ENCODE peak calls at places on chromosomes 11 and 22, in five cellular contexts. X is ELF-1, I is cardiac fibroblast, M is H7, O is H54. P is an unnamed sample.

GRCh38 chr11:30392977-30393376 is 70.1 kb downstream of the ARL14EP start:
- DNase-seq in X (no peak), I (no peak), M (no peak), O (no peak), P (no peak)

GRCh38 chr11:123899792-123900191 is 2.2 kb upstream of the OR8D4 start:
- DNase-seq in X (no peak), I (no peak), M (no peak), O (no peak), P (no peak)

GRCh38 chr11:64035081-64035524 is 628 bp upstream of the FLRT1 start:
- DNase-seq in X (no peak), I (no peak), M (no peak), O (no peak), P (no peak)

GRCh38 chr11:67119577-67120391 is 721 bp downstream of the KDM2A start:
- DNase-seq in X (peak), I (peak), M (peak), O (no peak), P (no peak)

GRCh38 chr11:134469627-134470026 is 57.6 kb upstream of the B3GAT1 start:
- DNase-seq in X (no peak), I (peak), M (peak), O (no peak), P (no peak)

GRCh38 chr22:43002198-43002577 is 12.8 kb downstream of the PACSIN2 start:
- DNase-seq in X (no peak), I (peak), M (no peak), O (no peak), P (no peak)

GRCh38 chr11:69950120-69950519 is 128.0 kb upstream of the ANO1 start:
- DNase-seq in X (peak), I (peak), M (peak), O (no peak), P (peak)

GRCh38 chr11:74981888-74982287 is 6.8 kb upstream of the NEU3 start:
- DNase-seq in X (no peak), I (no peak), M (no peak), O (no peak), P (no peak)

GRCh38 chr11:14537134-14537599 is 17.0 kb upstream of the PSMA1 start:
- DNase-seq in X (no peak), I (peak), M (peak), O (no peak), P (no peak)

GRCh38 chr11:74429205-74429604 is 31.0 kb upstream of the PGM2L1 start:
- DNase-seq in X (no peak), I (no peak), M (no peak), O (no peak), P (no peak)

GRCh38 chr22:35914665-35915476 is 113.8 kb downstream of the RBFOX2 start:
- DNase-seq in X (peak), I (peak), M (peak), O (peak), P (peak)

GRCh38 chr11:57491371-57492061 is 24.0 kb downstream of the SLC43A1 start:
- DNase-seq in X (peak), I (peak), M (peak), O (no peak), P (peak)

GRCh38 chr11:118703563-118704106 is 24.2 kb upstream of the TREH start:
- DNase-seq in X (no peak), I (no peak), M (no peak), O (no peak), P (no peak)

GRCh38 chr11:102139081-102139498 is 28.8 kb downstream of the YAP1 start:
- DNase-seq in X (peak), I (peak), M (no peak), O (no peak), P (no peak)

GRCh38 chr11:111983187-111983986 is 41.8 kb upstream of the DLAT start:
- DNase-seq in X (peak), I (no peak), M (peak), O (no peak), P (peak)

GRCh38 chr11:35486446-35486845 is 39.0 kb downstream of the PAMR1 start:
- DNase-seq in X (no peak), I (peak), M (no peak), O (no peak), P (no peak)

GRCh38 chr22:38788846-38789245 is 5.1 kb downstream of the DNAL4 start:
- DNase-seq in X (no peak), I (no peak), M (no peak), O (no peak), P (no peak)

GRCh38 chr11:22792497-22792896 is 37.1 kb downstream of the SVIP start:
- DNase-seq in X (no peak), I (peak), M (no peak), O (peak), P (no peak)

GRCh38 chr11:121445071-121445768 is 6.9 kb upstream of the SORL1 start:
- DNase-seq in X (no peak), I (no peak), M (no peak), O (no peak), P (no peak)

GRCh38 chr11:40273192-40273732 is 1186.2 kb downstream of the LRRC4C start:
- DNase-seq in X (no peak), I (no peak), M (no peak), O (no peak), P (no peak)

GRCh38 chr22:44582016-44582415 is 84.0 kb upstream of the RTL6 start:
- DNase-seq in X (no peak), I (no peak), M (peak), O (no peak), P (peak)

GRCh38 chr11:450809-451451 is 851 bp downstream of the PTDSS2 start:
- DNase-seq in X (peak), I (peak), M (peak), O (peak), P (peak)

GRCh38 chr22:38750104-38750503 is 5.7 kb downstream of the SUN2 start:
- DNase-seq in X (no peak), I (no peak), M (no peak), O (no peak), P (no peak)

GRCh38 chr11:75867778-75868374 is 52.9 kb downstream of the UVRAG start:
- DNase-seq in X (no peak), I (peak), M (peak), O (no peak), P (no peak)

GRCh38 chr11:33835143-33835878 is 56.6 kb downstream of the LMO2 start:
- DNase-seq in X (peak), I (peak), M (no peak), O (peak), P (no peak)

GRCh38 chr22:29146771-29147170 is 58.9 kb upstream of the EMID1 start:
- DNase-seq in X (no peak), I (no peak), M (no peak), O (no peak), P (peak)

GRCh38 chr11:118622376-118623290 is 15.2 kb downstream of the PHLDB1 start:
- DNase-seq in X (peak), I (peak), M (no peak), O (peak), P (no peak)

GRCh38 chr22:45928726-45929359 is 48.1 kb downstream of the WNT7B start:
- DNase-seq in X (no peak), I (no peak), M (no peak), O (no peak), P (no peak)